ENCODE peak calls at places on chromosomes 13 and 19, in five cellular contexts. I is neural progenitor cell, Q is thoracic aorta, H is testis, N is heart left ventricle. D is an unnamed sample. For H3K9me3, the result is how much of the 10 kb centered on the place peaks cover.

GRCh38 chr13:111976474-111977183 is 90.3 kb upstream of the SOX1 start:
- DNase-seq in Q (no peak), N (no peak), I (no peak), H (no peak), D (no peak)

GRCh38 chr19:42254083-42254849 is 662 bp downstream of the ERF start:
- DNase-seq in Q (no peak), H (peak), I (peak), N (peak), D (peak)

GRCh38 chr13:32036131-32036695 is 4.6 kb downstream of the FRY start:
- DNase-seq in H (no peak), I (no peak), Q (no peak), N (no peak), D (no peak)

GRCh38 chr19:51075998-51076397 is 6.7 kb downstream of the KLK14 start:
- DNase-seq in Q (no peak), H (no peak), N (no peak), I (no peak), D (no peak)

GRCh38 chr19:10510301-10510802 is 6.9 kb downstream of the S1PR5 start:
- DNase-seq in H (no peak), Q (no peak), N (no peak), I (peak), D (peak)

GRCh38 chr13:113364371-113364932 is 522 bp upstream of the GRTP1 start:
- DNase-seq in H (no peak), I (no peak), N (no peak), Q (no peak), D (no peak)

GRCh38 chr19:45515807-45516401 is 8.6 kb downstream of the VASP start:
- DNase-seq in Q (no peak), I (no peak), H (no peak), N (peak), D (no peak)

GRCh38 chr19:6066661-6067646 is 43.3 kb downstream of the RFX2 start:
- DNase-seq in N (peak), H (peak), Q (peak), I (peak), D (peak)

GRCh38 chr19:48551437-48552302 is at the start of gene SULT2B1:
- DNase-seq in I (no peak), N (no peak), Q (no peak), H (no peak), D (peak)

GRCh38 chr13:23384111-23384510 is 49.4 kb downstream of the SACS start:
- DNase-seq in H (no peak), I (no peak), Q (no peak), N (no peak), D (peak)

GRCh38 chr13:30752201-30752797 is 17.0 kb downstream of the ALOX5AP start:
- DNase-seq in N (peak), I (no peak), Q (no peak), H (no peak), D (no peak)

GRCh38 chr19:18842166-18842565 is 10.4 kb downstream of the UPF1 start:
- DNase-seq in I (no peak), Q (no peak), N (no peak), H (no peak), D (no peak)

GRCh38 chr19:48661746-48662145 is 11.1 kb downstream of the NTN5 start:
- DNase-seq in N (no peak), H (no peak), I (no peak), Q (no peak), D (no peak)

GRCh38 chr19:56356944-56357343 is 36.4 kb downstream of the ZNF582 start:
- DNase-seq in I (no peak), H (no peak), N (no peak), Q (no peak), D (peak)

GRCh38 chr19:5093953-5094718 is 125.2 kb downstream of the KDM4B start:
- DNase-seq in I (no peak), Q (no peak), H (no peak), N (no peak), D (no peak)

GRCh38 chr13:25175026-25175425 is 2.9 kb upstream of the AMER2 start:
- DNase-seq in H (no peak), I (no peak), Q (no peak), N (no peak), D (no peak)

GRCh38 chr13:39596685-39597084 is 6.3 kb downstream of the LHFPL6 start:
- DNase-seq in H (no peak), Q (no peak), I (no peak), N (no peak), D (no peak)

GRCh38 chr19:18390075-18390909 is 4.3 kb downstream of the GDF15 start:
- DNase-seq in N (no peak), Q (no peak), H (no peak), I (no peak), D (no peak)

GRCh38 chr13:51348069-51348967 is 8.8 kb downstream of the SERPINE3 start:
- DNase-seq in N (no peak), Q (no peak), I (no peak), H (no peak), D (no peak)

GRCh38 chr19:48393559-48394330 is at the start of gene GRIN2D:
- DNase-seq in H (peak), N (no peak), I (peak), Q (no peak), D (no peak)

GRCh38 chr19:680287-681028 is 4.3 kb downstream of the FSTL3 start:
- DNase-seq in I (peak), Q (peak), H (peak), N (peak), D (peak)

GRCh38 chr13:46906440-46906839 is 9.6 kb upstream of the HTR2A start:
- DNase-seq in H (no peak), Q (no peak), I (no peak), N (no peak), D (peak)

GRCh38 chr13:46905249-46905648 is 8.4 kb upstream of the HTR2A start:
- DNase-seq in I (no peak), N (no peak), H (no peak), Q (no peak), D (peak)

GRCh38 chr13:46899801-46900200 is 2.9 kb upstream of the HTR2A start:
- DNase-seq in H (no peak), I (no peak), Q (no peak), N (no peak), D (no peak)

GRCh38 chr13:46901721-46902120 is 4.9 kb upstream of the HTR2A start:
- DNase-seq in N (no peak), Q (no peak), I (no peak), H (no peak), D (no peak)

GRCh38 chr13:46903748-46904147 is 6.9 kb upstream of the HTR2A start:
- DNase-seq in Q (no peak), N (no peak), H (no peak), I (no peak), D (peak)
- TF ChIP-seq CTCF in Q (no peak), N (no peak), H (no peak), I (no peak), D (no peak)

GRCh38 chr13:110465696-110466095 is 95.8 kb downstream of the RAB20 start:
- DNase-seq in I (no peak), Q (no peak), H (no peak), N (no peak), D (no peak)
- H3K9me3 ChIP-seq in I (under half), Q (under half), H (under half), N (under half), D (under half)

DNA sequence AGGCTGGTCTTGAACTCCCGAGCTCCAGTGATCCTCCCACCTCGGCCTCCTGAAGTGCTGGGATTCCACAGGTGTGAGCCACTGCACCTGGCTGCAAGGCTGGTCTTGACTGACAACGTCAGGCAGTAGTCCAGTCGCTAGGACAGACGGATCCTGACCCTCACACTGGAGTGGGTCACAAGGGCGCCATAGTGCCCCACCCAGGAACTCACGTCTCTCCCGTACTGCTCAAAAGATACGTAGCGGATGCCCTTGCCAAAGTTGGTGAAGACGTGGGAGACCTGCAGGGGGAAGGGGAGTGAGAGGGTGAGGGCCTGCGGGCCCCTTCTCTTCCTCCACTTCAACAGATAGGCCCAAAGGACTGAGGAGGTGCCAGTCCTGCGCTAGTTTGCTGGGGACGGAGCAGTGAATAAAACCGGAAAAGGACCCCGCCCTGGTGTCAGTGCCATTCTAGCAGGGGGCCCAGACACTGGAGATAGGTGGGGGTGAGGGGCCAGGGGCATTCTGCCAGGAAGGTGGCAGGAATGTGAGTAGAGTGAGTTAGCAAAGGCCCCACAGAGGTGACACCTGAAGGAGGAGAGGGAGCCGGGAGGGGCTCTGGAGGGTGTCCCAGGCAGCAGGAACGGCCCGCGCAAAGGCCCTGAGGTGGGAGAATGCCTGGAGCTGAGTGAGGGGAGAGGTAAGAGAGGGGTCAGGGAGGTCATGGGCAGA is 11.9 kb downstream of the MRPS12 start:
- DNase-seq in H (no peak), N (no peak), I (no peak), Q (no peak), D (no peak)
- TF ChIP-seq CTCF in H (no peak), N (no peak), I (no peak), Q (no peak), D (no peak)

GRCh38 chr19:21569497-21569870 is 64.1 kb downstream of the ZNF429 start:
- DNase-seq in Q (no peak), H (no peak), I (no peak), N (no peak), D (no peak)
- H3K9me3 ChIP-seq in Q (under half), H (under half), I (under half), N (under half), D (under half)

DNA sequence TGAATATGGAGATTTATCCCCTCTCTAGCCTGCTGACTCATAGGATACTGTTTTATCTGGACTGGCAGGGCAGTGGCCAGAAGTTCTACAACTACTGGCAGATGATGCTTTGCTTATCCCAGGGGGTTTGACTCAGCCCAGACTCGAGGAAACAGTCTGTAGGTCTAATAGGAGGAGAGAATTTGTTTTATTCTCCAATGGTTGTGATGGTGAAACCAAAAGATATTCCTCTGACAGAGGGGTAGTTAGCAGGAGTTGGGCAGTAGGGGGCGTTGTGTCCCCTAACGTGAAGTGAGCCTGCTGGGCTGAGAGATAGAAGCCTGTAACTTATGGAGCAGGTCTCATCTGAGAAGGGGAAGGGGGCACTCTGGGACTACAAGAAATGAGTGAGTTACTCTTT is 74.9 kb downstream of the WTIP start:
- DNase-seq in Q (no peak), N (no peak), I (peak), H (peak), D (peak)
- TF ChIP-seq CTCF in Q (no peak), N (peak), I (peak), H (peak), D (peak)

DNA sequence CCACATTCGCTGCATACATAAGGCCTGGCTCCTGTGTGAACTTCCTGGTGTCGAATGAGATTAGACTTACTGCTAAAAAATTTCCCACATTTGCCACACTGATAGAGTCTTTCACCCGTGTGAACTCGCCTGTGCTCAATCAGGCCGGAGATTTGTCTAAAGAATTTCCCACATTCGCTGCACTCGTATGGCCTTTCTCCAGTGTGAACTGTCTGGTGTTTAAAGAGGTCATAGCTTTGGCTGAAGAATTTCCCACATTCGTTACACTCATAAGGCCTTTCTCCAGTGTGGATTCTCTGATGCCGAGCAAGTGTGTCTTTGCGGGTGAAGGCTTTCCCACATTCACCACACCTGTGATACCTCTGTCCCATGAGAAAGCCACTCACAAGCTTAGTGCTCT is 6.5 kb downstream of the ZNF671 start:
- DNase-seq in H (no peak), N (no peak), Q (no peak), I (no peak), D (no peak)
- H3K9me3 ChIP-seq in H (under half), N (under half), Q (half or more), I (under half), D (under half)

GRCh38 chr19:41112728-41113290 is 1.4 kb upstream of the CYP2F1 start:
- DNase-seq in Q (no peak), H (no peak), N (no peak), I (no peak), D (no peak)
- TF ChIP-seq CTCF in Q (no peak), H (no peak), N (no peak), I (no peak), D (no peak)